ENCODE peak calls at places on chromosomes 13 and 19, in nine cellular contexts. One of them, this sample, is unnamed.

GRCh38 chr19:29724741-29725140 is 9.7 kb upstream of the C19orf12 start:
- DNase-seq in pancreas: no peak
- DNase-seq in endothelial cell: no peak
- DNase-seq in T-helper 1 cell: no peak
- DNase-seq in amniotic stem cell: no peak
- DNase-seq in nucleus accumbens: no peak
- DNase-seq in A172: no peak
- DNase-seq in hepatic stellate cell: no peak
- DNase-seq in non-pigmented ciliary epithelial cell: no peak
- DNase-seq in this sample: no peak

GRCh38 chr19:12782424-12783225 is 7.3 kb upstream of the HOOK2 start:
- DNase-seq in pancreas: peak
- DNase-seq in endothelial cell: peak
- DNase-seq in T-helper 1 cell: peak
- DNase-seq in amniotic stem cell: no peak
- DNase-seq in nucleus accumbens: peak
- DNase-seq in A172: peak
- DNase-seq in hepatic stellate cell: peak
- DNase-seq in non-pigmented ciliary epithelial cell: no peak
- DNase-seq in this sample: peak

GRCh38 chr13:40170982-40171381 is 495.5 kb downstream of the FOXO1 start:
- DNase-seq in pancreas: no peak
- DNase-seq in endothelial cell: no peak
- DNase-seq in T-helper 1 cell: no peak
- DNase-seq in amniotic stem cell: no peak
- DNase-seq in nucleus accumbens: no peak
- DNase-seq in A172: no peak
- DNase-seq in hepatic stellate cell: no peak
- DNase-seq in non-pigmented ciliary epithelial cell: no peak
- DNase-seq in this sample: no peak

GRCh38 chr13:98525852-98526512 is 50.9 kb downstream of the STK24 start:
- DNase-seq in pancreas: no peak
- DNase-seq in endothelial cell: no peak
- DNase-seq in T-helper 1 cell: no peak
- DNase-seq in amniotic stem cell: no peak
- DNase-seq in nucleus accumbens: no peak
- DNase-seq in A172: no peak
- DNase-seq in hepatic stellate cell: no peak
- DNase-seq in non-pigmented ciliary epithelial cell: no peak
- DNase-seq in this sample: no peak

GRCh38 chr19:2952953-2953481 is 8.2 kb upstream of the ZNF77 start:
- DNase-seq in pancreas: peak
- DNase-seq in endothelial cell: no peak
- DNase-seq in T-helper 1 cell: no peak
- DNase-seq in amniotic stem cell: no peak
- DNase-seq in nucleus accumbens: no peak
- DNase-seq in A172: no peak
- DNase-seq in hepatic stellate cell: no peak
- DNase-seq in non-pigmented ciliary epithelial cell: no peak
- DNase-seq in this sample: no peak

GRCh38 chr13:102642475-102642874 is 45.7 kb downstream of the TPP2 start:
- DNase-seq in pancreas: peak
- DNase-seq in endothelial cell: no peak
- DNase-seq in T-helper 1 cell: no peak
- DNase-seq in amniotic stem cell: no peak
- DNase-seq in nucleus accumbens: peak
- DNase-seq in A172: no peak
- DNase-seq in hepatic stellate cell: no peak
- DNase-seq in non-pigmented ciliary epithelial cell: no peak
- DNase-seq in this sample: no peak

GRCh38 chr19:10000171-10000826 is 10.0 kb downstream of the COL5A3 start:
- DNase-seq in pancreas: no peak
- DNase-seq in endothelial cell: peak
- DNase-seq in T-helper 1 cell: peak
- DNase-seq in amniotic stem cell: peak
- DNase-seq in nucleus accumbens: peak
- DNase-seq in A172: peak
- DNase-seq in hepatic stellate cell: peak
- DNase-seq in non-pigmented ciliary epithelial cell: no peak
- DNase-seq in this sample: peak

GRCh38 chr19:55590621-55591020 is 8.7 kb downstream of the FIZ1 start:
- DNase-seq in pancreas: no peak
- DNase-seq in endothelial cell: no peak
- DNase-seq in T-helper 1 cell: no peak
- DNase-seq in amniotic stem cell: no peak
- DNase-seq in nucleus accumbens: no peak
- DNase-seq in A172: peak
- DNase-seq in hepatic stellate cell: peak
- DNase-seq in non-pigmented ciliary epithelial cell: no peak
- DNase-seq in this sample: peak

GRCh38 chr13:50678464-50679162 is 164.9 kb downstream of the DLEU7 start:
- DNase-seq in pancreas: no peak
- DNase-seq in endothelial cell: no peak
- DNase-seq in T-helper 1 cell: no peak
- DNase-seq in amniotic stem cell: no peak
- DNase-seq in nucleus accumbens: no peak
- DNase-seq in A172: peak
- DNase-seq in hepatic stellate cell: peak
- DNase-seq in non-pigmented ciliary epithelial cell: peak
- DNase-seq in this sample: no peak

GRCh38 chr13:100438059-100438788 is 150.4 kb downstream of the GGACT start:
- DNase-seq in pancreas: no peak
- DNase-seq in endothelial cell: no peak
- DNase-seq in T-helper 1 cell: no peak
- DNase-seq in amniotic stem cell: no peak
- DNase-seq in nucleus accumbens: no peak
- DNase-seq in A172: no peak
- DNase-seq in hepatic stellate cell: no peak
- DNase-seq in non-pigmented ciliary epithelial cell: no peak
- DNase-seq in this sample: no peak

This sample was measured in WTC11.